ENCODE peak calls at places on chromosomes 3 and 15, in seven cellular contexts. T is BJ; V is GM04504; M is nephron progenitor cell; L is naive thymus-derived CD8-positive, alpha-beta T cell; D is substantia nigra; S is caudate nucleus. Y is an unnamed sample.
A peak's percentile ranks its signal among the peaks of the same experiment; 100 is the strongest.

GRCh38 chr3:139301183-139301582 is 42.6 kb upstream of the MRPS22 start:
- DNase-seq in T (no peak), V (no peak), M (no peak), L (no peak), D (no peak), S (no peak), Y (no peak)

GRCh38 chr15:85800460-85801123 is 5.9 kb upstream of the KLHL25 start:
- DNase-seq in T (no peak), V (no peak), M (no peak), L (no peak), D (no peak), S (no peak), Y (no peak)

GRCh38 chr3:104461431-104461830 is 905.3 kb upstream of the ALCAM start:
- DNase-seq in T (no peak), V (no peak), M (no peak), L (no peak), D (no peak), S (no peak), Y (no peak)

GRCh38 chr15:89680282-89680873 is 1.2 kb upstream of the PLIN1 start:
- DNase-seq in T (no peak), V (peak; percentile 55), M (no peak), L (no peak), D (no peak), S (peak; percentile 49), Y (no peak)

GRCh38 chr3:10551821-10552630 is 46.6 kb upstream of the ATP2B2 start:
- DNase-seq in T (no peak), V (no peak), M (no peak), L (peak; percentile 16), D (no peak), S (peak; percentile 61), Y (peak; percentile 79)

GRCh38 chr15:58616171-58616570 is 133.3 kb downstream of the ADAM10 start:
- DNase-seq in T (no peak), V (no peak), M (no peak), L (no peak), D (no peak), S (no peak), Y (no peak)

GRCh38 chr3:50480471-50480870 is 23.0 kb downstream of the CACNA2D2 start:
- DNase-seq in T (no peak), V (no peak), M (no peak), L (no peak), D (no peak), S (no peak), Y (no peak)

GRCh38 chr3:104943931-104944330 is 422.8 kb upstream of the ALCAM start:
- DNase-seq in T (no peak), V (no peak), M (no peak), L (no peak), D (no peak), S (no peak), Y (no peak)

GRCh38 chr3:27943106-27943505 is 221.0 kb upstream of the EOMES start:
- DNase-seq in T (no peak), V (no peak), M (peak; percentile 4), L (no peak), D (no peak), S (no peak), Y (no peak)

GRCh38 chr3:194517333-194517732 is 30.5 kb upstream of the ATP13A3 start:
- DNase-seq in T (no peak), V (no peak), M (no peak), L (no peak), D (no peak), S (no peak), Y (no peak)

GRCh38 chr15:60479711-60480110 is 769 bp upstream of the ICE2 start:
- DNase-seq in T (no peak), V (no peak), M (no peak), L (no peak), D (no peak), S (no peak), Y (no peak)

GRCh38 chr3:46098319-46098761 is 71.1 kb upstream of the XCR1 start:
- DNase-seq in T (no peak), V (no peak), M (no peak), L (peak; percentile 9), D (no peak), S (no peak), Y (peak; percentile 17)

GRCh38 chr3:41693799-41694198 is 268.1 kb downstream of the ULK4 start:
- DNase-seq in T (no peak), V (no peak), M (no peak), L (no peak), D (no peak), S (no peak), Y (no peak)

Y was measured in activated T-helper 9 cell treated with anti-CD3 and anti-CD28 coated beads, Interleukin-2, amount 50 U/mL, for 16 hours.